ENCODE peak calls at places on chromosomes 2 and 18, in six cellular contexts. Q is GM06990, V is Calu3, P is omental fat pad, H is uterus, X is BJ. U is an unnamed sample.

GRCh38 chr2:16818203-16818556 is 152.5 kb upstream of the CYRIA start:
- DNase-seq in Q (no peak), V (no peak), P (no peak), H (no peak), X (no peak), U (no peak)

GRCh38 chr2:232611559-232612218 is 21.7 kb upstream of the EFHD1 start:
- DNase-seq in Q (peak; percentile 31), V (peak; percentile 88), P (peak; percentile 69), H (peak; percentile 71), X (peak; percentile 58), U (no peak)

GRCh38 chr2:15799432-15799827 is 140.9 kb upstream of the MYCN start:
- DNase-seq in Q (no peak), V (peak; percentile 13), P (no peak), H (no peak), X (no peak), U (no peak)

GRCh38 chr2:47842846-47843245 is 59.9 kb downstream of the MSH6 start:
- DNase-seq in Q (no peak), V (no peak), P (no peak), H (no peak), X (no peak), U (no peak)

GRCh38 chr2:10502803-10503107 is 54.6 kb upstream of the ODC1 start:
- DNase-seq in Q (no peak), V (no peak), P (no peak), H (no peak), X (no peak), U (no peak)

GRCh38 chr2:239722760-239723448 is 302.2 kb downstream of the NDUFA10 start:
- DNase-seq in Q (no peak), V (no peak), P (no peak), H (no peak), X (no peak), U (no peak)

GRCh38 chr2:130796280-130796679 is 40.4 kb upstream of the ARHGEF4 start:
- DNase-seq in Q (no peak), V (no peak), P (no peak), H (no peak), X (no peak), U (no peak)

GRCh38 chr2:155190342-155190741 is 491.8 kb downstream of the KCNJ3 start:
- DNase-seq in Q (no peak), V (no peak), P (no peak), H (no peak), X (no peak), U (no peak)

GRCh38 chr2:36734304-36734703 is 37.8 kb downstream of the VIT start:
- DNase-seq in Q (no peak), V (no peak), P (no peak), H (no peak), X (no peak), U (no peak)

GRCh38 chr18:58792086-58792485 is 72.6 kb upstream of the ZNF532 start:
- DNase-seq in Q (peak; percentile 35), V (peak; percentile 13), P (no peak), H (no peak), X (no peak), U (no peak)

GRCh38 chr2:12318427-12319057 is 398.2 kb upstream of the TRIB2 start:
- DNase-seq in Q (no peak), V (no peak), P (no peak), H (peak; percentile 51), X (peak; percentile 96), U (no peak)

GRCh38 chr18:58429442-58429841 is 199.4 kb downstream of the ALPK2 start:
- DNase-seq in Q (no peak), V (no peak), P (no peak), H (no peak), X (no peak), U (no peak)

GRCh38 chr2:207513577-207514257 is 16.0 kb upstream of the CREB1 start:
- DNase-seq in Q (no peak), V (no peak), P (no peak), H (no peak), X (peak; percentile 100), U (no peak)

GRCh38 chr2:240956161-240956934 is 42.1 kb upstream of the SNED1 start:
- DNase-seq in Q (no peak), V (no peak), P (no peak), H (no peak), X (no peak), U (no peak)

GRCh38 chr2:178542161-178542560 is 61.9 kb downstream of the PLEKHA3 start:
- DNase-seq in Q (no peak), V (no peak), P (no peak), H (no peak), X (no peak), U (no peak)

GRCh38 chr2:232487385-232488096 is at the start of gene ECEL1:
- DNase-seq in Q (no peak), V (peak; percentile 26), P (no peak), H (no peak), X (no peak), U (no peak)

GRCh38 chr2:72027426-72028161 is 120.1 kb downstream of the CYP26B1 start:
- DNase-seq in Q (no peak), V (no peak), P (no peak), H (no peak), X (no peak), U (no peak)

GRCh38 chr2:127128508-127128907 is 21.6 kb upstream of the BIN1 start:
- DNase-seq in Q (peak; percentile 62), V (peak; percentile 74), P (no peak), H (no peak), X (no peak), U (no peak)

GRCh38 chr18:41906528-41907256 is 48.3 kb upstream of the PIK3C3 start:
- DNase-seq in Q (peak; percentile 39), V (no peak), P (no peak), H (no peak), X (peak; percentile 16), U (no peak)

GRCh38 chr18:5285326-5285725 is 10.2 kb downstream of the ZBTB14 start:
- DNase-seq in Q (no peak), V (no peak), P (no peak), H (no peak), X (no peak), U (no peak)

GRCh38 chr2:118856330-118856977 is 9.0 kb upstream of the EN1 start:
- DNase-seq in Q (no peak), V (no peak), P (no peak), H (no peak), X (no peak), U (no peak)

GRCh38 chr18:70672581-70672980 is 383.7 kb downstream of the SOCS6 start:
- DNase-seq in Q (no peak), V (no peak), P (no peak), H (no peak), X (no peak), U (no peak)

GRCh38 chr2:6906165-6906751 is 11.0 kb upstream of the RNF144A start:
- DNase-seq in Q (no peak), V (no peak), P (no peak), H (no peak), X (no peak), U (no peak)

GRCh38 chr18:52995875-52996274 is 655.9 kb downstream of the DCC start:
- DNase-seq in Q (no peak), V (no peak), P (no peak), H (no peak), X (no peak), U (no peak)

GRCh38 chr18:52991246-52991645 is 651.2 kb downstream of the DCC start:
- DNase-seq in Q (no peak), V (no peak), P (no peak), H (no peak), X (no peak), U (no peak)

GRCh38 chr18:52992041-52992440 is 652.0 kb downstream of the DCC start:
- DNase-seq in Q (no peak), V (no peak), P (no peak), H (no peak), X (no peak), U (no peak)
- TF ChIP-seq CTCF in Q (no peak), V (no peak), P (no peak), H (no peak), X (no peak), U (no peak)

DNA sequence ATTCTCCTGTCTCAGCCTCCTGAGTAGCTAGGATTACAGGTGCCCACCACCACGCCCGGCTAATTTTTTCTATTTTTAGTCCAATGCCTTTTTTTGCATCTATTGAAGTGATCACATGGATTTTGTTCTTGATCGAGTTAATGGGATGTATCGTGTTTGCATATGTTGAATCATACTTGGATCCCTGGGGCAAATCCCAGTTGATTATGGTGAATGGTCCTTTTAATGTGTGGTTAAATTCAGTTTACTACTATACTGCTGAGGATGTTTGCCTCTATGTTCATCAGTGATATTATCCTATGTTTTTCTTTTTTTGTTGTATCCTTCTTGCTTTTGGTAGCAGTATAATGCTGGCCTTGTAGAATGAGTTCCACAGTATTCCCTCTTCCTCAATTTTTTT is 8.2 kb upstream of the TTC21B start:
- DNase-seq in Q (no peak), V (no peak), P (no peak), H (no peak), X (no peak), U (no peak)
- TF ChIP-seq CTCF in Q (no peak), V (no peak), P (no peak), H (no peak), X (no peak), U (no peak)

GRCh38 chr2:190219186-190219585 is 100.4 kb downstream of the HIBCH start:
- DNase-seq in Q (no peak), V (no peak), P (no peak), H (no peak), X (no peak), U (no peak)

GRCh38 chr2:190215620-190216019 is 104.0 kb downstream of the HIBCH start:
- DNase-seq in Q (no peak), V (no peak), P (no peak), H (no peak), X (no peak), U (no peak)

GRCh38 chr2:190214434-190215194 is 105.0 kb downstream of the HIBCH start:
- DNase-seq in Q (no peak), V (no peak), P (no peak), H (no peak), X (no peak), U (no peak)

GRCh38 chr2:190217616-190218015 is 102.0 kb downstream of the HIBCH start:
- DNase-seq in Q (no peak), V (no peak), P (no peak), H (no peak), X (no peak), U (no peak)

DNA sequence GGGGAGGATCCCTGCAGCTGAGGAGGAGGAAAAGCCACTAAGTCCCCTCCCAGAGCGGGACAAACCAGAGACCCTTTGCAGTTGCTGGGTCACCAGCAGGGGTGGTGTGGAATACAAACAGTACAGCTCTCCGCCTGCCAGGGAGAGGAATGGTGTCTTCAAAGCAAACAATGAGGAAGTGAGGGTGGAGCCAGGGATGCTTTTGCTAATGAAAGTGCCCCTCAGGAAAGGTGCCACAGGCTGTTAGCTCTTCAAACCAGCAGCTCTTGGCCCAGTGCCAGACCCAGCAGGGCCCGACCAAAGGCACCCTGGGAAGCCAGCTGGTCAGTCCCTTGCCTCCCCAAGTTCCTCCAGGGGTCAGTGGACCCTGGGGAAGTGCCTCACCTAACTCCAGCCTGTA is 102.8 kb downstream of the HIBCH start:
- DNase-seq in Q (peak; percentile 16), V (peak; percentile 25), P (no peak), H (peak; percentile 35), X (no peak), U (peak; percentile 45)
- TF ChIP-seq CTCF in Q (no peak), V (no peak), P (no peak), H (no peak), X (no peak), U (no peak)

DNA sequence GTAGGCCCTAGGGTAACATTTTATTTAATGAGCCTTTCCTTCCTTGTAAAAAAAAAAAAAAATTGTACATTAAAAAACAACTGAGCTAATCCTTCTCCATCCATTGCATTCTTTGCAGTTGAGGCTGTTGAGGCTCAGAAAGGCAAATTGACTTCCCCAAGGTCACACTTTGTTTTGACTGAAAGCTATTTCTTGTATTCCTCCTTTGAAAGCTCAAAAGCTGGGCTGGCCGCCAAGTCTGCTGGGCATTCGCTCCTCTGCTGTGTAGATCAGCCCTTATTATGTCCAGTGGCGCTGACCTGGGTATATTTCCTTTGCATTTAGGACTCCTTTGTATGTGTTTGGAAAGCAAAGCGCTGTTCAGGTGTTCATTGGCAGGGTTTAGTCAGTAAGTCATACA is 44.0 kb downstream of the SGPP2 start:
- DNase-seq in Q (no peak), V (no peak), P (no peak), H (no peak), X (no peak), U (no peak)
- TF ChIP-seq CTCF in Q (no peak), V (no peak), P (no peak), H (no peak), X (no peak), U (no peak)